ENCODE peak calls at places on chromosomes 11 and 22, in four cellular contexts. Q, D, M and H are unnamed samples.

GRCh38 chr11:28106351-28107043 is 1.5 kb downstream of the KIF18A start:
- DNase-seq in Q (no peak), D (no peak), M (no peak), H (no peak)

GRCh38 chr11:45930951-45931563 is 8.6 kb downstream of the LARGE2 start:
- DNase-seq in Q (no peak), D (no peak), M (no peak), H (no peak)

GRCh38 chr11:72343159-72343756 is 91.1 kb downstream of the CLPB start:
- DNase-seq in Q (no peak), D (no peak), M (no peak), H (no peak)

GRCh38 chr11:10628506-10629236 is 60.2 kb upstream of the LYVE1 start:
- DNase-seq in Q (no peak), D (no peak), M (no peak), H (no peak)

GRCh38 chr11:45482331-45482730 is 183.1 kb downstream of the CHST1 start:
- DNase-seq in Q (no peak), D (peak; percentile 10), M (no peak), H (no peak)

GRCh38 chr11:20367313-20367948 is 3.9 kb downstream of the HTATIP2 start:
- DNase-seq in Q (no peak), D (peak; percentile 43), M (no peak), H (no peak)

GRCh38 chr22:39514373-39514973 is 5.9 kb upstream of the ATF4 start:
- DNase-seq in Q (peak; percentile 48), D (peak; percentile 71), M (no peak), H (peak; percentile 91)

GRCh38 chr11:112166561-112166960 is 611 bp upstream of the TEX12 start:
- DNase-seq in Q (no peak), D (no peak), M (no peak), H (no peak)

GRCh38 chr11:115396533-115396932 is 107.7 kb downstream of the CADM1 start:
- DNase-seq in Q (no peak), D (no peak), M (no peak), H (no peak)

GRCh38 chr22:26711205-26711958 is 54.0 kb downstream of the MIAT start:
- DNase-seq in Q (peak; percentile 34), D (peak; percentile 26), M (no peak), H (no peak)

GRCh38 chr11:60978546-60979380 is 7.3 kb downstream of the CD6 start:
- DNase-seq in Q (no peak), D (no peak), M (no peak), H (no peak)

GRCh38 chr11:35009191-35009940 is 92.9 kb downstream of the PDHX start:
- DNase-seq in Q (no peak), D (no peak), M (no peak), H (no peak)

GRCh38 chr11:65489061-65489705 is 9.7 kb upstream of the MALAT1 start:
- DNase-seq in Q (no peak), D (no peak), M (no peak), H (no peak)

GRCh38 chr11:59778122-59778521 is 22.9 kb downstream of the STX3 start:
- DNase-seq in Q (no peak), D (peak; percentile 52), M (no peak), H (no peak)

GRCh38 chr11:19766206-19766605 is 53.6 kb downstream of the NAV2 start:
- DNase-seq in Q (no peak), D (no peak), M (no peak), H (no peak)

GRCh38 chr11:43664295-43664694 is 16.2 kb upstream of the HSD17B12 start:
- DNase-seq in Q (no peak), D (no peak), M (no peak), H (no peak)

GRCh38 chr11:63745304-63746170 is 23.0 kb downstream of the ZFTA start:
- DNase-seq in Q (no peak), D (no peak), M (no peak), H (no peak)

GRCh38 chr11:27171391-27171790 is 130.8 kb downstream of the BBOX1 start:
- DNase-seq in Q (no peak), D (no peak), M (no peak), H (no peak)

DNA sequence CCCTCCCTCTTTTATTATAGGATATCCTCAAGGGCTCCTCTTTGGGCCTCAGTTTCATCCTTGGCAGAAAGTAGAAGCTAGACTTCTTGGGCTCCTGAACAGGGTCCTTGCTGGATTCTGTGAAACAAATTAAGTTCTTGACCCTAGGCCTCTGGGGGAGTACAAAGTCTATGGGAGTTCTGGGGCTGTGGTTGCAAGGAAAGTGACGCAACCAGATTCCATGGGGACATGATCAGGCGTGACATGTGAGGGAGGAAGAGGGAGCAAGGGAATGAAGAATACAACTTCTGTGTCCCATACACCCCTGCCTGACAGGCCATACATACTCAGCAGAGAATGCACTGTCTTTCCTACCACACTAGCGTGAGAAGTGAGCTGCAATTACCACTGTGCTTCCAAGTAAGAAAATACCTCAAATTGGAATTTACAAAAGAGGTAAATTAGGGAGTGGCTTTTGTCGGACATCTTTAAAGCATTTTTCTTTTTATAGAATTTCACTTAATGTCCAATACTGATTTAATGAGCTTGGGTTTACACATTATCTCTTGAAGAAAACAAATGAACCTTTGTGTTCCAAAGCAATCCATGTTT is 38.7 kb downstream of the LIMK2 start:
- DNase-seq in Q (no peak), D (no peak), M (no peak), H (no peak)
- TF ChIP-seq CTCF in Q (no peak), D (no peak), M (no peak), H (no peak)

GRCh38 chr22:21917206-21917958 is 35.3 kb downstream of the PPM1F start:
- DNase-seq in Q (no peak), D (peak; percentile 55), M (no peak), H (no peak)
- TF ChIP-seq CTCF in Q (no peak), D (no peak), M (no peak), H (no peak)

GRCh38 chr11:102830328-102830727 is 13.1 kb downstream of the MMP3 start:
- DNase-seq in Q (no peak), D (no peak), M (no peak), H (no peak)

GRCh38 chr11:102832612-102833011 is 10.8 kb downstream of the MMP3 start:
- DNase-seq in Q (no peak), D (no peak), M (no peak), H (no peak)

GRCh38 chr11:102829671-102830070 is 13.7 kb downstream of the MMP3 start:
- DNase-seq in Q (no peak), D (no peak), M (no peak), H (no peak)

GRCh38 chr11:102831709-102832492 is 11.5 kb downstream of the MMP3 start:
- DNase-seq in Q (no peak), D (no peak), M (no peak), H (no peak)

GRCh38 chr11:102831128-102831708 is 12.2 kb downstream of the MMP3 start:
- DNase-seq in Q (no peak), D (no peak), M (no peak), H (no peak)
- TF ChIP-seq CTCF in Q (no peak), D (no peak), M (no peak), H (no peak)

GRCh38 chr22:17115311-17115710 is 5.8 kb downstream of the TMEM121B start:
- DNase-seq in Q (no peak), D (no peak), M (no peak), H (no peak)
- TF ChIP-seq CTCF in Q (no peak), D (no peak), M (no peak), H (no peak)